ENCODE peak calls at places on chromosome 9, in seven cellular contexts. S is PC-3; C is choroid plexus epithelial cell; T is activated CD4-positive, CD25-positive, alpha-beta regulatory T cell; W is hepatocyte; X is adipocyte; K is NB4. Q is an unnamed sample.

GRCh38 chr9:33913541-33913940 is 96.6 kb downstream of the UBE2R2 start:
- DNase-seq in S (no peak), C (no peak), T (no peak), W (no peak), X (no peak), K (no peak), Q (no peak)

GRCh38 chr9:129685933-129686259 is 20.4 kb downstream of the PRRX2 start:
- DNase-seq in S (no peak), C (no peak), T (no peak), W (no peak), X (no peak), K (no peak), Q (no peak)

GRCh38 chr9:83425240-83425639 is 113.0 kb downstream of the FRMD3 start:
- DNase-seq in S (peak), C (no peak), T (no peak), W (peak), X (no peak), K (no peak), Q (no peak)

GRCh38 chr9:3526903-3527652 is 1.3 kb upstream of the RFX3 start:
- DNase-seq in S (peak), C (no peak), T (no peak), W (peak), X (peak), K (peak), Q (no peak)

GRCh38 chr9:89173072-89173471 is 5.5 kb downstream of the SHC3 start:
- DNase-seq in S (no peak), C (no peak), T (no peak), W (no peak), X (no peak), K (no peak), Q (no peak)

GRCh38 chr9:129069128-129069824 is 11.6 kb upstream of the DOLPP1 start:
- DNase-seq in S (no peak), C (peak), T (no peak), W (peak), X (no peak), K (peak), Q (peak)

GRCh38 chr9:5630038-5630507 is 1.2 kb downstream of the RIC1 start:
- DNase-seq in S (peak), C (peak), T (no peak), W (peak), X (peak), K (peak), Q (no peak)

GRCh38 chr9:3467593-3468219 is 58.1 kb downstream of the RFX3 start:
- DNase-seq in S (peak), C (peak), T (no peak), W (peak), X (peak), K (peak), Q (peak)

GRCh38 chr9:128575469-128575868 is 23.1 kb downstream of the SPTAN1 start:
- DNase-seq in S (no peak), C (peak), T (no peak), W (no peak), X (peak), K (no peak), Q (no peak)